ENCODE peak calls at places on chromosomes 11 and 22, in eight cellular contexts. One of them, this sample, is unnamed.

GRCh38 chr22:34878996-34879395 is 187.0 kb upstream of the ISX start:
- DNase-seq in GM03348: no peak
- DNase-seq in EL: peak; percentile 79
- DNase-seq in lung microvascular endothelial cell: no peak
- DNase-seq in COR-L47: no peak
- DNase-seq in KBM-7: no peak
- DNase-seq in kidney glomerular epithelial cell: no peak
- DNase-seq in ELR: no peak
- DNase-seq in this sample: no peak

GRCh38 chr11:69166186-69167115 is 10.7 kb downstream of the SMIM38 start:
- DNase-seq in ELR: peak; percentile 88
- DNase-seq in KBM-7: peak; percentile 60
- DNase-seq in COR-L47: no peak
- DNase-seq in lung microvascular endothelial cell: peak; percentile 82
- DNase-seq in kidney glomerular epithelial cell: peak; percentile 81
- DNase-seq in EL: peak; percentile 90
- DNase-seq in GM03348: peak; percentile 93
- DNase-seq in this sample: peak; percentile 90

GRCh38 chr22:45757068-45757467 is 85.4 kb downstream of the ATXN10 start:
- DNase-seq in kidney glomerular epithelial cell: no peak
- DNase-seq in lung microvascular endothelial cell: no peak
- DNase-seq in COR-L47: no peak
- DNase-seq in EL: no peak
- DNase-seq in KBM-7: no peak
- DNase-seq in GM03348: peak; percentile 69
- DNase-seq in ELR: no peak
- DNase-seq in this sample: peak; percentile 58

GRCh38 chr11:73818838-73819237 is 31.2 kb downstream of the MRPL48 start:
- DNase-seq in GM03348: peak; percentile 43
- DNase-seq in EL: peak; percentile 26
- DNase-seq in kidney glomerular epithelial cell: peak; percentile 0
- DNase-seq in KBM-7: no peak
- DNase-seq in ELR: peak; percentile 52
- DNase-seq in COR-L47: peak; percentile 40
- DNase-seq in lung microvascular endothelial cell: no peak
- DNase-seq in this sample: peak; percentile 36

GRCh38 chr11:76742912-76743311 is 40.2 kb upstream of the TSKU start:
- DNase-seq in GM03348: peak; percentile 58
- DNase-seq in lung microvascular endothelial cell: no peak
- DNase-seq in kidney glomerular epithelial cell: no peak
- DNase-seq in COR-L47: no peak
- DNase-seq in ELR: no peak
- DNase-seq in KBM-7: no peak
- DNase-seq in EL: no peak
- DNase-seq in this sample: peak; percentile 66

GRCh38 chr22:43948836-43949235 is 6.4 kb upstream of the SAMM50 start:
- DNase-seq in KBM-7: no peak
- DNase-seq in GM03348: peak; percentile 29
- DNase-seq in kidney glomerular epithelial cell: no peak
- DNase-seq in COR-L47: no peak
- DNase-seq in EL: no peak
- DNase-seq in lung microvascular endothelial cell: no peak
- DNase-seq in ELR: no peak
- DNase-seq in this sample: peak; percentile 8

GRCh38 chr22:39545310-39546063 is 12.9 kb upstream of the RPS19BP1 start:
- DNase-seq in kidney glomerular epithelial cell: peak; percentile 16
- DNase-seq in KBM-7: peak; percentile 69
- DNase-seq in GM03348: peak; percentile 62
- DNase-seq in lung microvascular endothelial cell: peak; percentile 41
- DNase-seq in EL: no peak
- DNase-seq in ELR: no peak
- DNase-seq in COR-L47: no peak
- DNase-seq in this sample: peak; percentile 46

GRCh38 chr22:43363580-43364435 is 20.6 kb upstream of the SCUBE1 start:
- DNase-seq in EL: no peak
- DNase-seq in KBM-7: no peak
- DNase-seq in COR-L47: no peak
- DNase-seq in ELR: no peak
- DNase-seq in lung microvascular endothelial cell: no peak
- DNase-seq in kidney glomerular epithelial cell: no peak
- DNase-seq in GM03348: no peak
- DNase-seq in this sample: no peak

GRCh38 chr11:14093065-14093464 is 130.5 kb downstream of the SPON1 start:
- DNase-seq in KBM-7: no peak
- DNase-seq in ELR: no peak
- DNase-seq in kidney glomerular epithelial cell: no peak
- DNase-seq in COR-L47: no peak
- DNase-seq in GM03348: no peak
- DNase-seq in EL: no peak
- DNase-seq in lung microvascular endothelial cell: no peak
- DNase-seq in this sample: peak; percentile 68

GRCh38 chr22:26325641-26326040 is 103.4 kb upstream of the ASPHD2 start:
- DNase-seq in EL: no peak
- DNase-seq in lung microvascular endothelial cell: no peak
- DNase-seq in kidney glomerular epithelial cell: no peak
- DNase-seq in GM03348: no peak
- DNase-seq in KBM-7: no peak
- DNase-seq in COR-L47: no peak
- DNase-seq in ELR: no peak
- DNase-seq in this sample: peak; percentile 62

GRCh38 chr22:23033116-23033905 is 37.0 kb upstream of the GNAZ start:
- DNase-seq in lung microvascular endothelial cell: no peak
- DNase-seq in ELR: no peak
- DNase-seq in EL: no peak
- DNase-seq in COR-L47: no peak
- DNase-seq in kidney glomerular epithelial cell: no peak
- DNase-seq in GM03348: no peak
- DNase-seq in KBM-7: no peak
- DNase-seq in this sample: no peak

GRCh38 chr22:46068908-46069481 is 81.3 kb upstream of the PPARA start:
- DNase-seq in GM03348: peak; percentile 66
- DNase-seq in lung microvascular endothelial cell: peak; percentile 69
- DNase-seq in COR-L47: no peak
- DNase-seq in KBM-7: peak; percentile 73
- DNase-seq in ELR: peak; percentile 80
- DNase-seq in kidney glomerular epithelial cell: peak; percentile 76
- DNase-seq in EL: peak; percentile 94
- DNase-seq in this sample: peak; percentile 84

GRCh38 chr11:34680918-34681554 is 60.1 kb downstream of the EHF start:
- DNase-seq in EL: peak; percentile 77
- DNase-seq in KBM-7: no peak
- DNase-seq in kidney glomerular epithelial cell: peak; percentile 61
- DNase-seq in COR-L47: no peak
- DNase-seq in ELR: peak; percentile 95
- DNase-seq in lung microvascular endothelial cell: no peak
- DNase-seq in GM03348: peak; percentile 6
- DNase-seq in this sample: peak; percentile 77

This sample was measured in GM23248.